ENCODE peak calls at places on chromosomes 13 and 19, in eight cellular contexts. H is testis; P is renal cortical epithelial cell; O is CD8-positive, alpha-beta memory T cell; X is HTR-8/SVneo; U is stimulated activated CD4-positive, alpha-beta T cell treated with anti-CD3 and anti-CD28 coated beads, Interleukin-1b, Interleukin-23, amount 100 ng/mL, for 24 hours; K is effector memory CD4-positive, alpha-beta T cell; J is GM12891. E is an unnamed sample.

GRCh38 chr19:19615086-19615485 is 3.4 kb downstream of the PBX4 start:
- DNase-seq in U (no peak), P (peak), H (no peak), J (no peak), K (no peak), O (peak), X (no peak), E (no peak)

GRCh38 chr13:44884076-44884729 is 105.1 kb downstream of the NUFIP1 start:
- DNase-seq in O (no peak), J (no peak), H (no peak), P (no peak), U (no peak), X (peak), K (no peak), E (no peak)

GRCh38 chr19:3340340-3340739 is 26.0 kb upstream of the NFIC start:
- DNase-seq in X (no peak), K (no peak), U (no peak), J (no peak), H (no peak), O (no peak), P (no peak), E (no peak)

GRCh38 chr19:41323430-41324125 is 13.6 kb downstream of the CCDC97 start:
- DNase-seq in P (peak), U (no peak), X (peak), O (no peak), J (no peak), K (no peak), H (peak), E (no peak)

GRCh38 chr13:43383488-43384165 is 360.2 kb downstream of the DNAJC15 start:
- DNase-seq in U (no peak), P (no peak), H (no peak), X (no peak), K (no peak), O (no peak), J (no peak), E (no peak)

GRCh38 chr13:59843040-59843439 is 320.7 kb downstream of the DIAPH3 start:
- DNase-seq in X (no peak), P (no peak), U (no peak), O (no peak), J (no peak), K (no peak), H (no peak), E (no peak)

GRCh38 chr19:17390665-17391370 is 3.2 kb downstream of the CCDC194 start:
- DNase-seq in P (peak), U (peak), X (peak), H (peak), K (peak), O (peak), J (peak), E (peak)

GRCh38 chr19:34436716-34437115 is 8.5 kb downstream of the UBA2 start:
- DNase-seq in O (no peak), U (no peak), P (no peak), J (no peak), X (no peak), K (no peak), H (no peak), E (no peak)

GRCh38 chr13:32639502-32640105 is 53.4 kb downstream of the PDS5B start:
- DNase-seq in K (peak), O (peak), U (peak), X (peak), J (peak), H (peak), P (peak), E (no peak)

GRCh38 chr19:50720921-50721291 is 1.3 kb upstream of the SHANK1 start:
- DNase-seq in U (no peak), H (no peak), K (no peak), P (no peak), J (no peak), X (no peak), O (no peak), E (no peak)

GRCh38 chr19:43420954-43421353 is 6.3 kb downstream of the TEX101 start:
- DNase-seq in J (no peak), K (no peak), X (no peak), O (no peak), U (no peak), H (no peak), P (no peak), E (no peak)

GRCh38 chr19:45920458-45920857 is 5.9 kb upstream of the NANOS2 start:
- DNase-seq in H (no peak), P (no peak), K (no peak), O (no peak), J (no peak), X (no peak), U (no peak), E (no peak)

GRCh38 chr19:33804021-33804799 is 7.5 kb downstream of the KCTD15 start:
- DNase-seq in O (no peak), J (no peak), H (peak), X (no peak), P (peak), U (no peak), K (no peak), E (no peak)

GRCh38 chr19:49515767-49516166 is 3.3 kb downstream of the FCGRT start:
- DNase-seq in K (no peak), J (no peak), X (no peak), O (no peak), U (no peak), P (no peak), H (no peak), E (no peak)

GRCh38 chr13:79589605-79590511 is 108.9 kb downstream of the NDFIP2 start:
- DNase-seq in J (no peak), O (no peak), H (peak), P (no peak), X (no peak), K (no peak), U (no peak), E (no peak)

GRCh38 chr13:106132216-106132615 is 403.2 kb downstream of the EFNB2 start:
- DNase-seq in H (no peak), P (peak), O (no peak), J (no peak), X (no peak), U (no peak), K (no peak), E (no peak)

GRCh38 chr13:36919206-36919832 is 719 bp downstream of the SMAD9 start:
- DNase-seq in J (no peak), U (no peak), P (peak), K (no peak), X (peak), O (no peak), H (peak), E (no peak)

GRCh38 chr13:114062341-114062740 is 70.1 kb downstream of the RASA3 start:
- DNase-seq in K (no peak), U (no peak), P (no peak), J (no peak), H (no peak), O (no peak), X (no peak), E (no peak)

GRCh38 chr19:1313695-1314613 is 28.3 kb downstream of the EFNA2 start:
- DNase-seq in O (no peak), P (no peak), X (no peak), K (no peak), H (no peak), U (no peak), J (no peak), E (no peak)

GRCh38 chr19:11243798-11244169 is 4.4 kb downstream of the ANGPTL8 start:
- DNase-seq in K (no peak), P (no peak), X (no peak), O (no peak), H (no peak), J (no peak), U (no peak), E (no peak)

GRCh38 chr19:30406220-30406944 is 34.2 kb downstream of the ZNF536 start:
- DNase-seq in P (no peak), U (no peak), J (peak), K (no peak), O (no peak), X (no peak), H (peak), E (no peak)

GRCh38 chr13:35252536-35253205 is 223.8 kb downstream of the MAB21L1 start:
- DNase-seq in O (no peak), U (no peak), H (no peak), J (no peak), X (no peak), K (no peak), P (no peak), E (no peak)

GRCh38 chr13:67754016-67754415 is 523.9 kb upstream of the PCDH9 start:
- DNase-seq in P (no peak), O (no peak), U (no peak), H (no peak), X (no peak), K (no peak), J (no peak), E (no peak)

GRCh38 chr19:33752945-33753344 is 43.7 kb upstream of the KCTD15 start:
- DNase-seq in J (no peak), X (no peak), P (no peak), U (no peak), H (no peak), K (no peak), O (no peak), E (no peak)

GRCh38 chr19:47310819-47311218 is 1.2 kb downstream of the C5AR1 start:
- DNase-seq in J (no peak), P (no peak), H (peak), O (no peak), K (no peak), U (no peak), X (peak), E (no peak)

GRCh38 chr13:42991892-42992584 is at the start of gene EPSTI1:
- DNase-seq in X (peak), K (peak), J (peak), P (peak), H (peak), U (peak), O (peak), E (peak)

GRCh38 chr19:6062274-6062673 is 48.0 kb downstream of the RFX2 start:
- DNase-seq in O (no peak), P (no peak), X (no peak), J (no peak), H (peak), U (no peak), K (peak), E (no peak)

GRCh38 chr13:33487575-33488243 is 202.2 kb upstream of the STARD13 start:
- DNase-seq in U (no peak), H (peak), X (no peak), P (no peak), O (no peak), J (peak), K (no peak), E (no peak)

E was measured in activated T-helper 2 cell treated with anti-CD3 and anti-CD28 coated beads, Interferon-gamma antibody, Interleukin-2, Interleukin-4, amounts not matched to agents 10 μg/mL and 5 μg/mL and 100 μg/mL, durations not matched to agents 14 hours and 24 hours and 36 hours.